ENCODE peak calls at places on chromosomes 1 and 21, in four cellular contexts. X is IMR-90, T is hepatocyte, D is colonic mucosa. F is an unnamed sample.

GRCh38 chr1:86207323-86207722 is 50.8 kb upstream of the COL24A1 start:
- DNase-seq in T (peak), D (no peak), X (peak), F (peak)

GRCh38 chr1:180515857-180516388 is 13.5 kb upstream of the ACBD6 start:
- DNase-seq in D (peak), X (peak), T (peak), F (no peak)

GRCh38 chr1:180270767-180271639 is 40.9 kb downstream of the LHX4 start:
- DNase-seq in X (peak), D (peak), T (peak), F (peak)

GRCh38 chr1:156666862-156667609 is 10.2 kb downstream of the NES start:
- DNase-seq in D (no peak), X (no peak), T (no peak), F (no peak)

GRCh38 chr1:97502360-97502759 is 418.5 kb downstream of the DPYD start:
- DNase-seq in X (no peak), T (no peak), D (no peak), F (no peak)

GRCh38 chr1:2003564-2004131 is at the start of gene CFAP74:
- DNase-seq in X (peak), T (peak), D (no peak), F (peak)

GRCh38 chr1:225508538-225509375 is 80.9 kb upstream of the LBR start:
- DNase-seq in D (no peak), T (peak), X (peak), F (peak)

GRCh38 chr21:21688877-21689276 is 690.7 kb downstream of the NCAM2 start:
- DNase-seq in D (no peak), T (peak), X (peak), F (no peak)

GRCh38 chr1:222093518-222093917 is 351.6 kb upstream of the DUSP10 start:
- DNase-seq in D (no peak), T (no peak), X (no peak), F (no peak)

GRCh38 chr21:38820471-38821239 is 14.9 kb downstream of the ETS2 start:
- DNase-seq in D (peak), T (no peak), X (no peak), F (no peak)

GRCh38 chr21:20258542-20258941 is 739.7 kb upstream of the NCAM2 start:
- DNase-seq in D (no peak), T (no peak), X (no peak), F (no peak)

DNA sequence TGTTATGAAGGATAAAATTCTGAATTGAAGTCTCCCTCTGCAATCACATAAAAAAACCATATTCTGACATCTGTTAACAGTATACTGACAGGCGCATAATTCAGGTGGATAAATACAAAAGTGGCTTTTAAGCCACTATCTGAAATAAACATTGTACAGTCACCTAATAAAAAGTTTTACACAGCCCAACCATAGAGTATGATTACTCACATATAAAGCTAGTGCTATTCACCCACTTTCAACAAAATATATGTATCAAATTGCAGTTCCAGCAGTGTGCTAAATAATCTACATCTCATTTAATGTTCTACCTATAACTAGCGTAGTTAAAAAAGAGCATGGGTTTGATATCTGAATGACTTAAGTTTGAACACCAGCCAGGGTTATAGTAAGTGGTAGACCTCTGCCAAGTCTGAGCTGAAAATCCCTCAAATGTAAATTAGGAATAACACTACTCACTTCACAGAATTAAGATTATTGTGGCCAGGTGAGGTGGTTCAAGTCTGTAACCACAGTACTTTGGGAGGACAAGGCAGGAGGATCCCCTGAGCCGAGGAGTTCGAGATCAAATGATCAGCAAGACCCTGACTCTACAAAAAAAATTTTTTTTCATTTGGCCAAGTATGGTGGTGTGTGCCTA is 3.9 kb downstream of the EGLN1 start:
- DNase-seq in D (no peak), X (peak), T (no peak), F (no peak)
- H3K4me3 ChIP-seq in D (peak), X (peak), T (no peak), F (peak)

GRCh38 chr1:116666090-116666489 is 1.4 kb downstream of the IGSF3 start:
- DNase-seq in X (no peak), T (peak), D (peak), F (no peak)
- H3K4me3 ChIP-seq in X (no peak), T (peak), D (peak), F (no peak)

GRCh38 chr1:62232885-62233284 is 38.2 kb downstream of the L1TD1 start:
- DNase-seq in D (no peak), T (no peak), X (no peak), F (no peak)

GRCh38 chr1:62233926-62234450 is 39.3 kb downstream of the L1TD1 start:
- DNase-seq in X (no peak), D (no peak), T (no peak), F (no peak)

GRCh38 chr1:62235576-62235975 is 40.9 kb downstream of the L1TD1 start:
- DNase-seq in T (no peak), X (no peak), D (no peak), F (no peak)

GRCh38 chr1:62237361-62237760 is 42.7 kb downstream of the L1TD1 start:
- DNase-seq in D (no peak), T (no peak), X (no peak), F (no peak)

GRCh38 chr1:62234709-62235108 is 40.1 kb downstream of the L1TD1 start:
- DNase-seq in D (no peak), X (no peak), T (no peak), F (no peak)
- H3K4me3 ChIP-seq in D (no peak), X (no peak), T (no peak), F (no peak)

GRCh38 chr1:12438349-12438924 is 179.6 kb downstream of the DHRS3 start:
- DNase-seq in D (no peak), X (no peak), T (no peak), F (no peak)
- H3K4me3 ChIP-seq in D (no peak), X (no peak), T (no peak), F (no peak)

F was measured in skeletal muscle cell.